ENCODE peak calls at places on chromosomes 16 and 17, in four cellular contexts. T is sigmoid colon, Y is iPS DF 19.7, H is activated T-cell treated with anti-CD3 and anti-CD28 coated beads for 1 hour. D is an unnamed sample.

GRCh38 chr16:30005341-30006094 is 5.3 kb downstream of the DOC2A start:
- DNase-seq in T (no peak), Y (no peak), H (peak; percentile 26), D (no peak)

GRCh38 chr16:7185689-7186088 is 147.0 kb upstream of the RBFOX1 start:
- DNase-seq in T (no peak), Y (no peak), H (no peak), D (no peak)

GRCh38 chr17:71379512-71379911 is 741.3 kb upstream of the SOX9 start:
- DNase-seq in T (no peak), Y (no peak), H (no peak), D (no peak)

GRCh38 chr17:2551493-2551892 is 39.8 kb upstream of the METTL16 start:
- DNase-seq in T (no peak), Y (peak; percentile 67), H (no peak), D (peak; percentile 50)

GRCh38 chr16:10576390-10577304 is 3.8 kb downstream of the EMP2 start:
- DNase-seq in T (no peak), Y (no peak), H (no peak), D (no peak)

GRCh38 chr17:50663812-50664374 is 29.2 kb downstream of the ABCC3 start:
- DNase-seq in T (no peak), Y (no peak), H (no peak), D (no peak)

GRCh38 chr17:13222931-13223330 is 205.1 kb upstream of the ELAC2 start:
- DNase-seq in T (no peak), Y (no peak), H (no peak), D (no peak)

GRCh38 chr17:65750678-65751077 is 189.2 kb upstream of the AXIN2 start:
- DNase-seq in T (peak; percentile 73), Y (no peak), H (peak; percentile 36), D (no peak)

GRCh38 chr16:24471616-24472015 is 67.8 kb upstream of the RBBP6 start:
- DNase-seq in T (no peak), Y (no peak), H (no peak), D (no peak)

GRCh38 chr16:20906225-20906870 is 5.8 kb downstream of the LYRM1 start:
- DNase-seq in T (no peak), Y (no peak), H (no peak), D (no peak)

GRCh38 chr17:82520041-82520910 is 744 bp downstream of the FOXK2 start:
- DNase-seq in T (peak; percentile 71), Y (no peak), H (peak; percentile 28), D (no peak)

GRCh38 chr16:2022723-2023097 is 3.1 kb downstream of the NPW start:
- DNase-seq in T (no peak), Y (no peak), H (peak; percentile 17), D (peak; percentile 36)

GRCh38 chr17:44878627-44879221 is 20.5 kb downstream of the EFTUD2 start:
- DNase-seq in T (no peak), Y (no peak), H (peak; percentile 11), D (no peak)

GRCh38 chr17:11643851-11644250 is 45.6 kb downstream of the DNAH9 start:
- DNase-seq in T (no peak), Y (no peak), H (no peak), D (no peak)

GRCh38 chr17:1177099-1177996 is 2.4 kb downstream of the ABR start:
- DNase-seq in T (no peak), Y (no peak), H (no peak), D (no peak)

GRCh38 chr17:80693511-80693910 is 148.9 kb downstream of the RPTOR start:
- DNase-seq in T (no peak), Y (no peak), H (no peak), D (no peak)

GRCh38 chr16:74601131-74601871 is 5.6 kb downstream of the GLG1 start:
- DNase-seq in T (no peak), Y (no peak), H (peak; percentile 44), D (no peak)

GRCh38 chr17:489758-490329 is 137.2 kb upstream of the RPH3AL start:
- DNase-seq in T (peak; percentile 74), Y (no peak), H (peak; percentile 39), D (no peak)

GRCh38 chr16:64085291-64085690 is 1036.6 kb downstream of the CDH11 start:
- DNase-seq in T (no peak), Y (no peak), H (no peak), D (no peak)

GRCh38 chr16:46573008-46573833 is 48.0 kb downstream of the SHCBP1 start:
- DNase-seq in T (no peak), Y (no peak), H (no peak), D (peak; percentile 51)

GRCh38 chr17:38673714-38674012 is 1.1 kb downstream of the EPOP start:
- DNase-seq in T (no peak), Y (no peak), H (no peak), D (no peak)

GRCh38 chr17:5364156-5364555 is 55.3 kb downstream of the NUP88 start:
- DNase-seq in T (no peak), Y (no peak), H (no peak), D (no peak)

GRCh38 chr17:987931-988330 is 8.4 kb upstream of the NXN start:
- DNase-seq in T (no peak), Y (no peak), H (no peak), D (no peak)

GRCh38 chr16:11909653-11910551 is 5.9 kb downstream of the GSPT1 start:
- DNase-seq in T (no peak), Y (no peak), H (no peak), D (no peak)

GRCh38 chr17:2337811-2338657 is 733 bp downstream of the SGSM2 start:
- DNase-seq in T (peak; percentile 83), Y (no peak), H (no peak), D (no peak)

GRCh38 chr16:83676056-83676455 is 131.7 kb upstream of the HSBP1 start:
- DNase-seq in T (no peak), Y (no peak), H (no peak), D (no peak)

GRCh38 chr16:22373662-22374310 is 633 bp downstream of the CDR2 start:
- DNase-seq in T (peak; percentile 79), Y (no peak), H (peak; percentile 32), D (no peak)

GRCh38 chr16:5916711-5917191 is 819.2 kb upstream of the EEF2KMT start:
- DNase-seq in T (no peak), Y (no peak), H (no peak), D (no peak)

GRCh38 chr17:68248199-68248825 is 469 bp downstream of the AMZ2 start:
- DNase-seq in T (peak; percentile 88), Y (no peak), H (no peak), D (no peak)

GRCh38 chr16:76656951-76657498 is 379.8 kb downstream of the CNTNAP4 start:
- DNase-seq in T (no peak), Y (no peak), H (no peak), D (no peak)

GRCh38 chr17:45720386-45720785 is 63.7 kb upstream of the CRHR1 start:
- DNase-seq in T (no peak), Y (no peak), H (no peak), D (no peak)

GRCh38 chr16:11349599-11350276 is 4.5 kb downstream of the RMI2 start:
- DNase-seq in T (peak; percentile 88), Y (no peak), H (no peak), D (no peak)

GRCh38 chr17:64540118-64540776 is 33.5 kb downstream of the CEP95 start:
- DNase-seq in T (no peak), Y (no peak), H (no peak), D (no peak)

GRCh38 chr17:65589321-65589720 is 27.9 kb upstream of the AXIN2 start:
- DNase-seq in T (no peak), Y (no peak), H (no peak), D (no peak)

GRCh38 chr17:65532491-65532890 is 29.0 kb downstream of the AXIN2 start:
- DNase-seq in T (no peak), Y (no peak), H (no peak), D (no peak)

GRCh38 chr17:49985310-49985990 is 9.6 kb downstream of the DLX3 start:
- DNase-seq in T (peak; percentile 17), Y (no peak), H (no peak), D (no peak)

GRCh38 chr17:74340470-74341023 is 14.5 kb downstream of the KIF19 start:
- DNase-seq in T (no peak), Y (no peak), H (no peak), D (no peak)

GRCh38 chr17:19630651-19631050 is 17.9 kb upstream of the ALDH3A2 start:
- DNase-seq in T (no peak), Y (no peak), H (no peak), D (no peak)

GRCh38 chr16:85639529-85640253 is 26.6 kb downstream of the GSE1 start:
- DNase-seq in T (peak; percentile 91), Y (no peak), H (no peak), D (no peak)

GRCh38 chr16:56632160-56632847 is at the start of gene MT1M:
- DNase-seq in T (peak; percentile 83), Y (no peak), H (no peak), D (no peak)

D was measured in NT2/D1.